ENCODE peak calls at places on chromosomes 6 and 20, in four cellular contexts. One of them, this sample, is unnamed.

GRCh38 chr20:59356662-59357061 is 56.3 kb downstream of the EDN3 start:
- DNase-seq in sigmoid colon: no peak
- DNase-seq in astrocyte: no peak
- DNase-seq in NCI-H2107: no peak
- DNase-seq in this sample: no peak

GRCh38 chr20:34604980-34605788 is 46.7 kb downstream of the MAP1LC3A start:
- DNase-seq in sigmoid colon: no peak
- DNase-seq in astrocyte: peak; percentile 20
- DNase-seq in NCI-H2107: no peak
- DNase-seq in this sample: peak; percentile 38

GRCh38 chr6:128586095-128586494 is 65.7 kb upstream of the PTPRK start:
- DNase-seq in sigmoid colon: no peak
- DNase-seq in astrocyte: no peak
- DNase-seq in NCI-H2107: no peak
- DNase-seq in this sample: no peak

GRCh38 chr20:62875419-62876355 is 14.1 kb upstream of the TCFL5 start:
- DNase-seq in sigmoid colon: peak; percentile 95
- DNase-seq in astrocyte: peak; percentile 78
- DNase-seq in NCI-H2107: peak; percentile 76
- DNase-seq in this sample: peak; percentile 84

GRCh38 chr20:56595746-56596478 is 33.2 kb upstream of the TFAP2C start:
- DNase-seq in sigmoid colon: no peak
- DNase-seq in astrocyte: no peak
- DNase-seq in NCI-H2107: no peak
- DNase-seq in this sample: no peak

GRCh38 chr6:33050013-33050800 is 23.2 kb downstream of the HLA-DPA1 start:
- DNase-seq in sigmoid colon: no peak
- DNase-seq in astrocyte: no peak
- DNase-seq in NCI-H2107: no peak
- DNase-seq in this sample: no peak

GRCh38 chr6:31715022-31715683 is at the start of gene LY6G6D:
- DNase-seq in sigmoid colon: no peak
- DNase-seq in astrocyte: no peak
- DNase-seq in NCI-H2107: no peak
- DNase-seq in this sample: no peak

GRCh38 chr20:43751167-43752050 is 24.6 kb upstream of the GTSF1L start:
- DNase-seq in sigmoid colon: no peak
- DNase-seq in astrocyte: peak; percentile 91
- DNase-seq in NCI-H2107: no peak
- DNase-seq in this sample: peak; percentile 93

GRCh38 chr6:15443119-15443518 is 197.2 kb downstream of the JARID2 start:
- DNase-seq in sigmoid colon: no peak
- DNase-seq in astrocyte: peak; percentile 92
- DNase-seq in NCI-H2107: no peak
- DNase-seq in this sample: peak; percentile 94

GRCh38 chr6:151430886-151431285 is 21.0 kb downstream of the RMND1 start:
- DNase-seq in sigmoid colon: no peak
- DNase-seq in astrocyte: no peak
- DNase-seq in NCI-H2107: no peak
- DNase-seq in this sample: no peak

GRCh38 chr6:138161434-138162103 is at the start of gene ARFGEF3:
- DNase-seq in sigmoid colon: no peak
- DNase-seq in astrocyte: peak; percentile 5
- DNase-seq in NCI-H2107: peak; percentile 27
- DNase-seq in this sample: no peak

GRCh38 chr20:43748274-43748673 is 21.5 kb upstream of the GTSF1L start:
- DNase-seq in sigmoid colon: no peak
- DNase-seq in astrocyte: no peak
- DNase-seq in NCI-H2107: no peak
- DNase-seq in this sample: no peak

GRCh38 chr6:111210074-111210729 is 122.9 kb downstream of the SLC16A10 start:
- DNase-seq in sigmoid colon: no peak
- DNase-seq in astrocyte: peak; percentile 30
- DNase-seq in NCI-H2107: peak; percentile 29
- DNase-seq in this sample: peak; percentile 71

GRCh38 chr6:138805431-138805830 is 9.5 kb downstream of the ECT2L start:
- DNase-seq in sigmoid colon: no peak
- DNase-seq in astrocyte: peak; percentile 29
- DNase-seq in NCI-H2107: no peak
- DNase-seq in this sample: peak; percentile 87

GRCh38 chr20:56634735-56635422 is 5.8 kb downstream of the TFAP2C start:
- DNase-seq in sigmoid colon: no peak
- DNase-seq in astrocyte: no peak
- DNase-seq in NCI-H2107: no peak
- DNase-seq in this sample: no peak

GRCh38 chr20:34774431-34774830 is 51.0 kb downstream of the NCOA6 start:
- DNase-seq in sigmoid colon: no peak
- DNase-seq in astrocyte: no peak
- DNase-seq in NCI-H2107: peak; percentile 12
- DNase-seq in this sample: no peak

GRCh38 chr6:91299544-91300491 is 712.9 kb upstream of the MAP3K7 start:
- DNase-seq in sigmoid colon: peak; percentile 66
- DNase-seq in astrocyte: peak; percentile 97
- DNase-seq in NCI-H2107: no peak
- DNase-seq in this sample: peak; percentile 94